ENCODE peak calls at places on chromosomes 12 and 14, in four cellular contexts. T is lower lobe of right lung, W is WERI-Rb-1, F is AG09309. M is an unnamed sample.

GRCh38 chr12:14589169-14590004 is 21.7 kb upstream of the PLBD1 start:
- DNase-seq in T (no peak), W (no peak), F (no peak), M (no peak)

GRCh38 chr14:75609606-75610476 is 31.4 kb downstream of the FLVCR2 start:
- DNase-seq in F (no peak), W (no peak), T (no peak), M (no peak)

GRCh38 chr12:5013206-5013830 is 30.4 kb upstream of the KCNA5 start:
- DNase-seq in F (peak), W (no peak), T (no peak), M (no peak)

GRCh38 chr12:132302466-132303358 is 26.7 kb downstream of the GALNT9 start:
- DNase-seq in W (no peak), T (peak), F (no peak), M (peak)

GRCh38 chr14:81418057-81418790 is 18.1 kb upstream of the STON2 start:
- DNase-seq in T (no peak), W (peak), F (no peak), M (no peak)

GRCh38 chr14:102225936-102226335 is 79.0 kb downstream of the MOK start:
- DNase-seq in F (no peak), W (peak), T (no peak), M (peak)

GRCh38 chr12:56098592-56098991 is 5.8 kb upstream of the PA2G4 start:
- DNase-seq in T (no peak), F (no peak), W (no peak), M (no peak)

GRCh38 chr14:102187044-102187443 is 47.3 kb downstream of the WDR20 start:
- DNase-seq in W (no peak), F (peak), T (no peak), M (no peak)

GRCh38 chr12:108907861-108908302 is 28.0 kb downstream of the DAO start:
- DNase-seq in T (no peak), W (no peak), F (no peak), M (no peak)

GRCh38 chr12:100827901-100828520 is 33.4 kb downstream of the ANO4 start:
- DNase-seq in F (peak), W (peak), T (no peak), M (no peak)

GRCh38 chr14:60257862-60258261 is 8.8 kb downstream of the PPM1A start:
- DNase-seq in W (no peak), T (no peak), F (no peak), M (no peak)

GRCh38 chr12:79927772-79928474 is 7.0 kb downstream of the PPP1R12A start:
- DNase-seq in W (no peak), T (no peak), F (no peak), M (no peak)

GRCh38 chr12:88182431-88182830 is 40.3 kb downstream of the TMTC3 start:
- DNase-seq in T (no peak), F (no peak), W (no peak), M (no peak)

GRCh38 chr12:1716215-1716862 is 25.5 kb downstream of the ADIPOR2 start:
- DNase-seq in T (no peak), W (no peak), F (no peak), M (no peak)

GRCh38 chr14:105092912-105093425 is 27.7 kb upstream of the GPR132 start:
- DNase-seq in T (peak), W (peak), F (no peak), M (no peak)

GRCh38 chr12:78703820-78704525 is 160.6 kb upstream of the SYT1 start:
- DNase-seq in F (peak), T (no peak), W (no peak), M (no peak)

GRCh38 chr12:113164014-113164413 is 14.5 kb downstream of the CFAP73 start:
- DNase-seq in F (no peak), W (no peak), T (no peak), M (no peak)

GRCh38 chr12:77940566-77940965 is 109.9 kb downstream of the NAV3 start:
- DNase-seq in F (no peak), W (no peak), T (no peak), M (no peak)

GRCh38 chr12:71610036-71610795 is 53.4 kb downstream of the ZFC3H1 start:
- DNase-seq in W (no peak), T (no peak), F (no peak), M (no peak)

GRCh38 chr12:124847113-124847512 is 16.6 kb downstream of the SCARB1 start:
- DNase-seq in T (no peak), F (no peak), W (no peak), M (no peak)

GRCh38 chr14:76480426-76480825 is 104.5 kb downstream of the ESRRB start:
- DNase-seq in T (no peak), W (no peak), F (no peak), M (no peak)

GRCh38 chr14:81953419-81953818 is 419.8 kb upstream of the SEL1L start:
- DNase-seq in W (peak), F (no peak), T (no peak), M (no peak)

GRCh38 chr14:100688598-100689499 is 37.8 kb upstream of the DLK1 start:
- DNase-seq in T (no peak), W (no peak), F (no peak), M (no peak)

GRCh38 chr14:69287096-69287991 is 27.4 kb downstream of the GALNT16 start:
- DNase-seq in T (no peak), W (peak), F (no peak), M (no peak)

GRCh38 chr14:69285661-69286255 is 25.8 kb downstream of the GALNT16 start:
- DNase-seq in F (no peak), T (no peak), W (no peak), M (no peak)

GRCh38 chr14:69289811-69290520 is 30.0 kb downstream of the GALNT16 start:
- DNase-seq in T (no peak), W (no peak), F (no peak), M (no peak)

GRCh38 chr14:69288956-69289705 is 29.2 kb downstream of the GALNT16 start:
- DNase-seq in W (no peak), T (no peak), F (no peak), M (no peak)

GRCh38 chr14:69288001-69288771 is 28.2 kb downstream of the GALNT16 start:
- DNase-seq in W (peak), T (no peak), F (peak), M (no peak)
- TF ChIP-seq CTCF in W (peak), T (peak), F (peak), M (peak)

GRCh38 chr14:94646066-94646465 is 33.9 kb downstream of the SERPINA3 start:
- DNase-seq in W (no peak), T (no peak), F (no peak), M (no peak)
- TF ChIP-seq CTCF in W (no peak), T (no peak), F (no peak), M (no peak)

GRCh38 chr12:120643574-120643973 is 3.1 kb downstream of the CABP1 start:
- DNase-seq in W (no peak), F (no peak), T (no peak), M (no peak)

GRCh38 chr12:120642806-120643205 is 2.4 kb downstream of the CABP1 start:
- DNase-seq in F (no peak), W (no peak), T (no peak), M (no peak)

GRCh38 chr12:120639771-120640721 is at the start of gene CABP1:
- DNase-seq in T (no peak), F (no peak), W (peak), M (peak)

GRCh38 chr12:120642086-120642485 is 1.7 kb downstream of the CABP1 start:
- DNase-seq in T (no peak), W (no peak), F (no peak), M (no peak)

DNA sequence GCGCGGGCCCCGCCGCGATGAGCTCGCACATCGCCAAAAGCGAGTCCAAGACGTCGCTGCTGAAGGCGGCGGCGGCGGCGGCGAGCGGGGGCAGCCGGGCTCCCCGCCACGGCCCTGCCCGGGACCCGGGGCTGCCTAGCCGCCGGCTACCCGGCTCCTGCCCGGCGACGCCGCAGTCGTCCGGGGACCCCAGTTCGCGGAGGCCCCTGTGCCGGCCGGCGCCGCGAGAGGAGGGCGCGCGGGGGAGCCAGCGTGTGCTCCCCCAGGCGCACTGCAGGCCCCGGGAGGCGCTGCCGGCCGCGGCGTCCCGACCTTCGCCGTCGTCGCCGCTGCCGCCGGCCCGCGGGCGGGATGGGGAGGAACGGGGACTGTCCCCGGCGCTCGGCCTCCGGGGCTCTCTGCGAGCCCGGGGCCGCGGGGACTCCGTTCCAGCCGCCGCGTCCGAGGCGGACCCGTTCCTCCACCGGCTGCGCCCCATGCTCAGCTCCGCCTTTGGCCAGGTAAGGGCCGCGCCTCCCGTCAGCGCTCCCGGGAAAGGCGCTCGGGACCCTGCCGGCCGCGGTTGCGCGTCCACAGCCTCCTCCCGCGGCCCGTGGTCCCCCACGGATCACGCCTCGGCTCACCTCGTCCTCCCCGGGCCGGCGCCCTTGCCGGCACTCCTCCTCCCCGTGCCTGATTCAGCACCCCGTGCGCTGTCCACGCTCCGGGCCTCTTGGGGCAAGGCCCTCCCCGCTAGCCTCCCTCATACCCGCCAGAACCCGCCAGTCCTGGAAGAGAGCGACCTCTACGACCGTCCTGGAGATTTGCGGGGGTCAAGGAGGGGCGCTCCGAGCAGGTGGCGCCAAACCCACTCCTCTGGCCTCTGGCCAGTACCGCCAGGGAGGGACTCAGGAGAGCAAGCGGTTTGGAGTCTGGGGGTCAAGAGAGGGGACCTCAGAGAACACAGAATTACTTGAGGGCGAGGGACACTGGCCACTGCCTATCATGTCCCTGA is 711 bp downstream of the CABP1 start:
- DNase-seq in F (no peak), T (peak), W (no peak), M (peak)
- TF ChIP-seq CTCF in F (no peak), T (no peak), W (no peak), M (no peak)

DNA sequence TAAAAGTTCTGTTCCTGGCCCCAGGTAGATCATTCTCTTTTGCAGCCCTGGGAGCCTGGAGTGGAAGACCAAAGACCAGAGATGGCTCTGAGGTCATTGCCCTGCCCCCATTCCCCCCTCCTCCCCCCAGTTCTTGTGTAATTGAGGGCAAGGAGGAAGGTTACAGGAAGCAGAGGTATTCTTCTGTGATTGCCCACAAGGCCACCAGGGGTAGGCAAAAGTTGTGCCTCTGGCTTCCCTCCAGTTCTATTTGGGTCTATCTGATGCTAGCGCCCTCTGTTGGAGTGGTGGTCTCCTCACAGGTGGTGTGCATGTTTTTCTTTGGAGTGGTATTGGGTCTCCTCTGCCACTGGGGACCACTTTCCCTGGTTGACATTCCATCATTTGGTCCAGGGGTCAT is 41.2 kb upstream of the CRY1 start:
- DNase-seq in T (no peak), F (no peak), W (peak), M (no peak)
- TF ChIP-seq CTCF in T (no peak), F (no peak), W (peak), M (peak)

GRCh38 chr14:54715244-54715643 is 148.3 kb downstream of the SAMD4A start:
- DNase-seq in F (no peak), T (no peak), W (no peak), M (no peak)
- TF ChIP-seq CTCF in F (peak), T (no peak), W (no peak), M (no peak)

GRCh38 chr14:106286697-106287290 is 760.4 kb downstream of the TMEM121 start:
- DNase-seq in F (no peak), T (no peak), W (peak), M (no peak)
- TF ChIP-seq CTCF in F (no peak), T (peak), W (peak), M (no peak)

GRCh38 chr12:48965447-48965846 is 6.1 kb downstream of the WNT10B start:
- DNase-seq in W (no peak), T (no peak), F (no peak), M (no peak)
- TF ChIP-seq CTCF in W (peak), T (peak), F (peak), M (no peak)

GRCh38 chr12:96770239-96770780 is 136.7 kb upstream of the NEDD1 start:
- DNase-seq in W (no peak), T (no peak), F (no peak), M (no peak)

GRCh38 chr12:96766232-96766631 is 140.8 kb upstream of the NEDD1 start:
- DNase-seq in T (no peak), W (no peak), F (no peak), M (no peak)
- TF ChIP-seq CTCF in T (no peak), W (peak), F (peak), M (no peak)

DNA sequence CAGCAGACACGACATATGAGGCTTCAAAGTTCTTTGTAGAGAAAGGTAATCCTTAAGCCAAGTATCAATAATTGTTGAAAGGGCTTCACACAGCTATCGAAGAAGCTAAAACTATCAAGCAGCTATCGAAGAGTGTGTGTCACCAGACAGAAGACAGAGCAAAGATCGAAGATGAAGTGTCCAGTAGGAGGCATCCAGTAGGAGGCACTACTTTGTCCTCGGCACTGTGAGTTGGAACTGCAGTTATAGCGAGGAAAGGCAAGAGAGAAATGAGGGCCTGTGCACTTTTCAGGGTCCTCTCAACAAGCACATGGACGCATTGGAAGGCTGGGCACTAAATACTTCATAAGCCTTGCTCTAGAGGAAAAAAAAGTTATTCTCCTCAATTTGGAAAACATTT is 174.3 kb downstream of the CALM1 start:
- DNase-seq in W (no peak), F (no peak), T (no peak), M (no peak)
- TF ChIP-seq CTCF in W (peak), F (no peak), T (no peak), M (no peak)